ENCODE peak calls at places on chromosomes 11 and 22, in eight cellular contexts. F is PC-3, W is SK-N-SH, K is MM.1S, A is OCI-LY7, J is hepatocyte, O is HCT116, C is GM23338. V is an unnamed sample.

GRCh38 chr22:43497956-43498855 is 86.4 kb downstream of the MPPED1 start:
- DNase-seq in F (no peak), O (no peak), J (no peak), C (no peak), K (no peak), W (no peak), A (no peak), V (no peak)

GRCh38 chr11:67280791-67281551 is 8.1 kb upstream of the ANKRD13D start:
- DNase-seq in F (no peak), W (no peak), C (no peak), K (no peak), J (no peak), O (no peak), A (no peak), V (no peak)

GRCh38 chr22:34067031-34067430 is 146.8 kb upstream of the LARGE1 start:
- DNase-seq in A (no peak), W (no peak), O (no peak), K (no peak), F (no peak), J (no peak), C (no peak), V (no peak)

GRCh38 chr22:48589901-48590300 is 1237.8 kb downstream of the BRD1 start:
- DNase-seq in K (no peak), F (no peak), A (no peak), O (no peak), J (no peak), W (no peak), C (no peak), V (no peak)

GRCh38 chr11:46489668-46490560 is 98.3 kb upstream of the CHRM4 start:
- DNase-seq in J (peak; percentile 64), C (peak; percentile 85), F (peak; percentile 59), O (peak; percentile 46), A (peak; percentile 68), K (peak; percentile 48), W (peak; percentile 54), V (peak; percentile 55)

GRCh38 chr11:113873241-113873626 is 2.1 kb downstream of the USP28 start:
- DNase-seq in F (no peak), W (no peak), C (peak; percentile 27), J (no peak), O (no peak), A (no peak), K (no peak), V (peak; percentile 30)

GRCh38 chr22:31742682-31743081 is 7.2 kb downstream of the PRR14L start:
- DNase-seq in K (no peak), A (no peak), W (no peak), F (no peak), C (no peak), J (no peak), O (no peak), V (no peak)

GRCh38 chr11:32374261-32374711 is 61.1 kb downstream of the WT1 start:
- DNase-seq in O (peak; percentile 19), J (peak; percentile 44), A (peak; percentile 47), W (peak; percentile 45), K (peak; percentile 75), F (peak; percentile 37), C (peak; percentile 95), V (peak; percentile 67)

GRCh38 chr11:66957971-66958231 is 282 bp downstream of the PC start:
- DNase-seq in C (peak; percentile 68), F (no peak), A (no peak), O (no peak), K (no peak), W (peak; percentile 89), J (no peak), V (no peak)

GRCh38 chr11:61056981-61057380 is 45.3 kb upstream of the CD5 start:
- DNase-seq in K (no peak), C (no peak), O (no peak), F (no peak), W (no peak), J (no peak), A (no peak), V (no peak)

GRCh38 chr11:11068113-11068512 is 210.3 kb upstream of the ZBED5 start:
- DNase-seq in J (no peak), K (no peak), A (no peak), O (no peak), C (no peak), F (no peak), W (no peak), V (no peak)

GRCh38 chr11:17572359-17572690 is 25.3 kb downstream of the OTOG start:
- DNase-seq in W (no peak), A (peak; percentile 6), C (no peak), F (no peak), J (no peak), O (no peak), K (no peak), V (no peak)

GRCh38 chr11:109864161-109864661 is 229.0 kb upstream of the ZC3H12C start:
- DNase-seq in F (peak; percentile 15), A (no peak), C (no peak), K (no peak), O (peak; percentile 75), J (peak; percentile 8), W (no peak), V (no peak)

GRCh38 chr11:63610604-63611394 is 3.4 kb downstream of the PLAAT3 start:
- DNase-seq in C (peak; percentile 85), J (no peak), A (no peak), O (no peak), K (no peak), W (no peak), F (no peak), V (peak; percentile 65)
- TF ChIP-seq CTCF in C (no peak), J (no peak), A (no peak), O (no peak), K (no peak), W (no peak), F (no peak), V (peak; percentile 18)

GRCh38 chr11:73139476-73140198 is 2.5 kb downstream of the FCHSD2 start:
- DNase-seq in W (no peak), F (peak; percentile 51), K (no peak), A (no peak), J (no peak), O (no peak), C (no peak), V (no peak)
- TF ChIP-seq EZH2phosphoT487 in W (no peak), F (no peak), K (no peak), A (no peak), J (no peak), O (no peak), C (no peak), V (no peak)

GRCh38 chr11:69213964-69214363 is 58.2 kb downstream of the SMIM38 start:
- DNase-seq in O (no peak), K (no peak), F (no peak), A (no peak), C (no peak), W (no peak), J (no peak), V (no peak)

GRCh38 chr11:69210660-69211035 is 54.9 kb downstream of the SMIM38 start:
- DNase-seq in W (no peak), F (no peak), J (no peak), O (no peak), C (no peak), A (no peak), K (no peak), V (no peak)

GRCh38 chr11:69211540-69212120 is 55.9 kb downstream of the SMIM38 start:
- DNase-seq in K (no peak), J (no peak), A (no peak), W (no peak), C (no peak), F (no peak), O (no peak), V (no peak)

GRCh38 chr11:69213315-69213714 is 57.6 kb downstream of the SMIM38 start:
- DNase-seq in C (no peak), O (no peak), K (no peak), W (no peak), F (no peak), A (no peak), J (no peak), V (no peak)

GRCh38 chr11:69212121-69213110 is 56.7 kb downstream of the SMIM38 start:
- DNase-seq in W (peak; percentile 66), K (no peak), A (no peak), F (no peak), J (no peak), C (peak; percentile 53), O (no peak), V (peak; percentile 34)
- TF ChIP-seq CTCF in W (peak; percentile 30), K (no peak), A (no peak), F (peak; percentile 51), J (peak; percentile 33), C (peak; percentile 46), O (peak; percentile 27), V (peak; percentile 43)

DNA sequence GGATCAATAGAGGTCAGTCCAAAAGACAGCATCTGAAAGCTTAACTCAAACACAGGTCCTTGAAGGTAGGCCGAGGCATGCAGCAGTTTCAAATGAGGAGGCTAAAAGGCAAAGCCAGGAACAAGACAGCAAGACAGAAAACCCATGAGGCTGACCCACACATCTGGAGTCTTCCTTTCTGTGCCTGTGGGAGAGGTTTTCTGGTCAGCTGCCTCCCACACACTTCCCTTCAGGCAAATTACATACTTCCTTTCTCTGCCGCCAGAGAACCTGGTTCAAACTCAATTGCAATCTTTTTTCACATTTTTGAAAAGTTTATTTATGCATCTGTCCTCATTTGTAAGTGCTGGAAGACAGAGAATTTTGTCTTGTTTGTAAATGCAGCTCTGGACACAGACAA is 29.8 kb upstream of the CRTAM start:
- DNase-seq in A (peak; percentile 30), O (no peak), K (no peak), J (no peak), C (no peak), W (no peak), F (no peak), V (no peak)
- TF ChIP-seq EZH2phosphoT487 in A (no peak), O (no peak), K (no peak), J (no peak), C (no peak), W (no peak), F (no peak), V (no peak)

DNA sequence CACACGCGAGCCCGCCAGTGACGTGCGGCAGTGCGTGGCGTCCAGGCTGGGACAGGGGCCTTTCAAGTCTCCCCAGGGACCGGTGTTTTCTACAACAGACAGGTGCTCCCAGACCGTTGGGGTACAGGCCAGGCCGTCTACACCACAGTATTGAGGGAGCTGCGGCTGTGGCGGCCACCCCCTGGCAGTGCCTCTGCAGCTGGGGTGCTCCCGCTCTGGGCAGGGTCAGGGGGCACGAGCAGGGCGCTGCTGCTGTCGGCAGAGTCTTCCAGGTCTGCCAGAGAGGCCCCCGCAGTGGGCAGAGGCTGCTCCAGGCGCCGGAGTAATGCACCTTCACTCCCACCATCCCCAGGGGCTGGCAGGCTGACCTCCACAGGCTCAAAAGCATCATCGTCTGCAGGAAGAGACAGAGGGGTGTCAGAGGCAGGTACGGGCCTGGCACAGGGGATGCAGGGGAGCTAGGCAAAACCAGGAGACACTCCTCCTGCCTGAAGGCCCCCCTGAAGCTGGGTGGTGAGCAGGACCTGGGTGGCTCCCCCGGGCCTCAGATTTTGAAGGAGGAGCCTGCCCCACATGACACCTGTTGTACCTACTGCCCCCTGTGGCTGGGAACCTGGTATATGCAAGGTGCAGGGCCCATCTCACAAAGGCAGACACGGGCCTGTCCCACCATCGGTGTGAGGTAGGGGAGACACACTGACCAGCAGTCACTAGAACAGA is 83.3 kb downstream of the DGCR2 start:
- DNase-seq in O (no peak), W (no peak), C (peak; percentile 55), K (no peak), F (no peak), A (no peak), J (no peak), V (no peak)
- TF ChIP-seq CTCF in O (peak; percentile 17), W (no peak), C (no peak), K (no peak), F (no peak), A (peak; percentile 25), J (no peak), V (no peak)